ENCODE peak calls at places on chromosomes 12 and 14, in seven cellular contexts. N, L, U, P, Y, V and B are unnamed samples.

GRCh38 chr12:19833775-19834501 is 394.6 kb downstream of the AEBP2 start:
- DNase-seq in N (no peak), Y (no peak), V (no peak), P (no peak), L (no peak), U (no peak), B (no peak)

GRCh38 chr14:50920482-50921225 is 23.6 kb downstream of the PYGL start:
- DNase-seq in Y (no peak), N (no peak), P (no peak), V (no peak), L (no peak), U (no peak), B (no peak)

GRCh38 chr12:64618953-64619590 is 8.8 kb downstream of the RASSF3 start:
- DNase-seq in U (no peak), V (no peak), P (no peak), N (no peak), L (no peak), Y (no peak), B (no peak)

GRCh38 chr14:77302926-77303325 is 17.8 kb downstream of the POMT2 start:
- DNase-seq in Y (peak; percentile 65), U (no peak), L (no peak), P (no peak), N (no peak), V (no peak), B (no peak)

GRCh38 chr12:94103986-94104385 is 44.4 kb upstream of the PLXNC1 start:
- DNase-seq in Y (no peak), L (no peak), U (no peak), P (peak; percentile 29), V (no peak), N (no peak), B (no peak)

GRCh38 chr12:95809000-95809680 is 18.6 kb upstream of the NTN4 start:
- DNase-seq in U (no peak), P (no peak), L (no peak), Y (no peak), N (no peak), V (no peak), B (no peak)

GRCh38 chr12:116534341-116535121 is 24.6 kb upstream of the MAP1LC3B2 start:
- DNase-seq in L (peak; percentile 86), U (no peak), V (no peak), N (no peak), Y (no peak), P (no peak), B (peak; percentile 22)

GRCh38 chr12:92827836-92828431 is 101.2 kb downstream of the EEA1 start:
- DNase-seq in L (no peak), V (no peak), P (peak; percentile 39), N (peak; percentile 5), Y (peak; percentile 28), U (no peak), B (no peak)

GRCh38 chr12:2094597-2094996 is 41.8 kb downstream of the CACNA1C start:
- DNase-seq in U (no peak), L (no peak), P (no peak), Y (no peak), N (no peak), V (no peak), B (no peak)

GRCh38 chr12:95096852-95097251 is 23.4 kb upstream of the NR2C1 start:
- DNase-seq in U (peak; percentile 55), P (no peak), N (no peak), L (no peak), Y (no peak), V (no peak), B (peak; percentile 69)

GRCh38 chr12:103742349-103742784 is 98.7 kb downstream of the NT5DC3 start:
- DNase-seq in N (no peak), P (peak; percentile 59), Y (no peak), V (no peak), L (no peak), U (peak; percentile 27), B (peak; percentile 58)

GRCh38 chr14:96938946-96939345 is 141.8 kb downstream of the VRK1 start:
- DNase-seq in L (no peak), P (no peak), Y (no peak), U (no peak), N (no peak), V (no peak), B (no peak)

GRCh38 chr12:47882796-47883546 is 21.8 kb downstream of the VDR start:
- DNase-seq in N (peak; percentile 55), Y (no peak), L (peak; percentile 64), P (peak; percentile 59), V (no peak), U (peak; percentile 42), B (no peak)

GRCh38 chr12:94152292-94153083 is 4.1 kb downstream of the PLXNC1 start:
- DNase-seq in N (no peak), V (no peak), U (no peak), Y (no peak), P (no peak), L (no peak), B (no peak)

GRCh38 chr12:122928891-122929538 is 33.1 kb upstream of the VPS37B start:
- DNase-seq in N (no peak), P (no peak), Y (no peak), U (no peak), L (no peak), V (no peak), B (no peak)

GRCh38 chr12:127485528-127485927 is 781.4 kb upstream of the TMEM132C start:
- DNase-seq in Y (no peak), U (peak; percentile 58), L (no peak), V (no peak), N (no peak), P (peak; percentile 13), B (no peak)

GRCh38 chr14:23362200-23362599 is 2.8 kb downstream of the EFS start:
- DNase-seq in P (no peak), V (no peak), N (no peak), Y (no peak), U (no peak), L (no peak), B (no peak)

GRCh38 chr14:23365353-23366162 is 586 bp upstream of the EFS start:
- DNase-seq in Y (no peak), U (peak; percentile 45), N (no peak), L (no peak), V (peak; percentile 76), P (no peak), B (peak; percentile 64)

GRCh38 chr14:23364164-23364571 is 804 bp downstream of the EFS start:
- DNase-seq in P (no peak), N (no peak), U (no peak), V (peak; percentile 87), Y (no peak), L (no peak), B (peak; percentile 71)

GRCh38 chr14:23366163-23366921 is 1.4 kb upstream of the EFS start:
- DNase-seq in V (peak; percentile 77), L (peak; percentile 90), N (no peak), Y (no peak), P (peak; percentile 42), U (no peak), B (peak; percentile 79)

GRCh38 chr14:23364604-23365352 is at the start of gene EFS:
- DNase-seq in L (no peak), U (no peak), Y (no peak), P (no peak), N (no peak), V (no peak), B (peak; percentile 28)
- TF ChIP-seq POLR2AphosphoS5 in L (no peak), U (no peak), Y (no peak), P (no peak), N (no peak), V (no peak), B (no peak)

DNA sequence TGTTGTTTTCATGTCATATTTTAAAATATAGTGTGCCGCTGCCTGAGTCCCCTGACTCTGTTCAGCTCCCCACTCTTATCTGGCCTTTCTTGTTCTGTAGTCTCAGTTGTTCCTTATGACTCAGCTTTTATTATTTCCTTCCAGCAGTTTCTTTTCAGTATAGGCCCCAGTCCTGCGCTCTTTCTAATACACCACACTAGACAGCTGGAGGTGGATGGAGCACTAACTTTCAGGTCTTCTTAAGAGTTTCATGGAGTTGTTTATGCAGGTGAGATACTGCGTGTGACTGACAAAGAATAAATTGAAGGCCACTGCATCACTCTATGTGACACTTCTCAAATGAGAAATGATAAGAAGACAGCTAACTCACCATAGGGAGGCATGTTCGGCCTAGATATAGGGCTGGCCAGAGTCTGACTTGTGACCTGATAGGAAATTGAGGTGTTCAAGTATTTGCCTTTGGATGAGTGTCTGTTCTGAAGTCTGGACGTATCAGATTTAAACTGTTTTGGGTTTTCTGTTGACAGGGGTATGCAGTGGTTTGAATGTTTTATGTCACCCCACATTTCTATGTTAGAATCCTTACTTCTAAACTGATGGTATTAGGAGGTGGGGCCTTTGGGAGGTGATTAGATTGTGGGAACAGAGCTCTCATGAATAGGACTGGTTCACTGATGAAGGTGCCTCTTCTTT is 60.8 kb upstream of the CLMN start:
- DNase-seq in V (no peak), P (no peak), L (no peak), Y (no peak), N (no peak), U (no peak), B (no peak)
- TF ChIP-seq POLR2AphosphoS5 in V (no peak), P (no peak), L (no peak), Y (no peak), N (no peak), U (no peak), B (no peak)

GRCh38 chr12:76029982-76030377 is 1.6 kb downstream of the PHLDA1 start:
- DNase-seq in U (no peak), N (no peak), Y (no peak), P (no peak), V (no peak), L (no peak), B (no peak)
- TF ChIP-seq POLR2AphosphoS5 in U (peak; percentile 9), N (no peak), Y (peak; percentile 82), P (no peak), V (no peak), L (no peak), B (no peak)

GRCh38 chr12:53505555-53506449 is 1.5 kb downstream of the NPFF start:
- DNase-seq in L (peak; percentile 67), N (no peak), Y (no peak), U (no peak), P (no peak), V (no peak), B (no peak)

GRCh38 chr12:53504004-53504920 is 3.0 kb downstream of the NPFF start:
- DNase-seq in P (no peak), U (no peak), L (peak; percentile 66), V (no peak), Y (no peak), N (no peak), B (no peak)

GRCh38 chr12:53506450-53506785 is 866 bp downstream of the NPFF start:
- DNase-seq in V (no peak), U (no peak), L (no peak), N (no peak), P (no peak), Y (no peak), B (no peak)

GRCh38 chr12:53502983-53503728 is 2.1 kb downstream of the TARBP2 start:
- DNase-seq in U (no peak), Y (no peak), V (no peak), L (peak; percentile 63), P (no peak), N (no peak), B (no peak)

DNA sequence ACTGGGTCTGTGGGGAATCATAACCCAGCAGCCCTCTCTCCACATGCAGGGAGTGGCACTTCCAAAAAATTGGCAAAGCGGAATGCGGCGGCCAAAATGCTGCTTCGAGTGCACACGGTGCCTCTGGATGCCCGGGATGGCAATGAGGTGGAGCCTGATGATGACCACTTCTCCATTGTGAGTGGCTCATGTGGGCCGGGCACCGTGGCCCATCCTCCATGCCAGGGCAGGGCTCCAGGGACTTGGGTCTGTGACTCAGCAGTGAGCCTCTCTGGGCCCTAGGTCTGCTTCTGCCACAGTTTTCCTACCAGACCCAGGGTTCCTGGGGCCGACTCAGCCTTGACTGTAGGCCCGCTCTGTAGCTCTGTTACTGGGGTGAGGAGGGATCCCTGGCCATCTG is 2.2 kb downstream of the NPFF start:
- DNase-seq in Y (no peak), P (no peak), U (no peak), V (no peak), L (no peak), N (no peak), B (no peak)
- TF ChIP-seq POLR2AphosphoS5 in Y (no peak), P (no peak), U (no peak), V (no peak), L (no peak), N (no peak), B (no peak)